ENCODE peak calls at places on chromosome X, in eight cellular contexts. W is chondrocyte, F is heart left ventricle, D is left ventricle myocardium inferior, P is cardiac fibroblast, L is right atrium auricular region, Y is B cell, V is Panc1. C is an unnamed sample.

GRCh38 chrX:29858714-29859113 is 356.6 kb upstream of the MAGEB2 start:
- DNase-seq in W (no peak), F (no peak), D (no peak), P (peak), L (no peak), Y (no peak), V (no peak), C (no peak)

GRCh38 chrX:151780621-151781020 is 46.1 kb downstream of the CNGA2 start:
- DNase-seq in W (no peak), F (no peak), D (no peak), P (no peak), L (peak), Y (no peak), V (no peak), C (no peak)

GRCh38 chrX:97931586-97931985 is 1047.9 kb downstream of the RPA4 start:
- DNase-seq in W (no peak), F (no peak), D (no peak), P (no peak), L (no peak), Y (no peak), V (no peak), C (no peak)

GRCh38 chrX:9337056-9337455 is 127.8 kb upstream of the TBL1X start:
- DNase-seq in W (no peak), F (no peak), D (peak), P (peak), L (no peak), Y (no peak), V (no peak), C (no peak)

GRCh38 chrX:153687121-153688039 is at the start of gene SLC6A8:
- DNase-seq in W (no peak), F (peak), D (peak), P (peak), L (peak), Y (no peak), V (no peak), C (peak)

GRCh38 chrX:139831689-139832456 is 101.0 kb downstream of the ATP11C start:
- DNase-seq in W (no peak), F (no peak), D (no peak), P (peak), L (no peak), Y (no peak), V (no peak), C (no peak)

GRCh38 chrX:132957211-132958085 is 981 bp downstream of the HS6ST2 start:
- DNase-seq in W (no peak), F (no peak), D (no peak), P (no peak), L (no peak), Y (no peak), V (no peak), C (no peak)

GRCh38 chrX:39814391-39814790 is 283.4 kb downstream of the BCOR start:
- DNase-seq in W (no peak), F (no peak), D (no peak), P (peak), L (no peak), Y (no peak), V (no peak), C (peak)

GRCh38 chrX:13652256-13653021 is 502 bp upstream of the TCEANC start:
- DNase-seq in W (no peak), F (no peak), D (no peak), P (peak), L (no peak), Y (no peak), V (no peak), C (no peak)

GRCh38 chrX:125131146-125131545 is 188.5 kb upstream of the TEX13C start:
- DNase-seq in W (no peak), F (no peak), D (no peak), P (no peak), L (no peak), Y (no peak), V (no peak), C (no peak)

GRCh38 chrX:26286836-26287235 is 70.9 kb downstream of the MAGEB5 start:
- DNase-seq in W (peak), F (no peak), D (no peak), P (no peak), L (no peak), Y (no peak), V (no peak), C (no peak)

GRCh38 chrX:458631-459061 is 71.9 kb upstream of the PPP2R3B start:
- DNase-seq in W (peak), F (no peak), D (no peak), P (no peak), L (no peak), Y (no peak), V (no peak), C (no peak)

GRCh38 chrX:130110379-130111219 is at the start of gene ELF4:
- DNase-seq in W (peak), F (peak), D (peak), P (peak), L (no peak), Y (peak), V (no peak), C (peak)

GRCh38 chrX:9765072-9765736 is 443 bp downstream of the GPR143 start:
- DNase-seq in W (no peak), F (no peak), D (no peak), P (no peak), L (no peak), Y (no peak), V (no peak), C (no peak)

GRCh38 chrX:20378291-20378920 is 111.7 kb upstream of the RPS6KA3 start:
- DNase-seq in W (no peak), F (no peak), D (no peak), P (peak), L (no peak), Y (no peak), V (no peak), C (no peak)

GRCh38 chrX:96453139-96453538 is 231.5 kb upstream of the DIAPH2 start:
- DNase-seq in W (no peak), F (no peak), D (no peak), P (no peak), L (no peak), Y (no peak), V (no peak), C (peak)

GRCh38 chrX:3075959-3076358 is 34.7 kb downstream of the ARSF start:
- DNase-seq in W (no peak), F (no peak), D (no peak), P (no peak), L (no peak), Y (no peak), V (no peak), C (no peak)

GRCh38 chrX:18676470-18676869 is 4.6 kb upstream of the RS1 start:
- DNase-seq in W (no peak), F (no peak), D (no peak), P (peak), L (no peak), Y (no peak), V (no peak), C (no peak)

GRCh38 chrX:2819345-2820130 is 9.2 kb upstream of the GYG2 start:
- DNase-seq in W (no peak), F (no peak), D (no peak), P (peak), L (no peak), Y (no peak), V (no peak), C (peak)

GRCh38 chrX:39452404-39452803 is 645.4 kb downstream of the BCOR start:
- DNase-seq in W (no peak), F (no peak), D (no peak), P (no peak), L (no peak), Y (no peak), V (no peak), C (no peak)

GRCh38 chrX:72392816-72393800 is 87.4 kb upstream of the CITED1 start:
- DNase-seq in W (no peak), F (no peak), D (no peak), P (no peak), L (no peak), Y (no peak), V (no peak), C (no peak)

GRCh38 chrX:47112316-47112954 is 32.1 kb downstream of the NDUFB11 start:
- DNase-seq in W (no peak), F (no peak), D (no peak), P (peak), L (no peak), Y (no peak), V (no peak), C (no peak)

GRCh38 chrX:103464071-103464773 is 55.1 kb downstream of the RAB40A start:
- DNase-seq in W (no peak), F (no peak), D (no peak), P (peak), L (no peak), Y (no peak), V (peak), C (peak)

GRCh38 chrX:47217121-47217851 is 1.2 kb upstream of the CDK16 start:
- DNase-seq in W (peak), F (peak), D (peak), P (peak), L (no peak), Y (no peak), V (no peak), C (no peak)

GRCh38 chrX:51802917-51803688 is 59.9 kb downstream of the GSPT2 start:
- DNase-seq in W (no peak), F (peak), D (peak), P (peak), L (no peak), Y (peak), V (peak), C (peak)

GRCh38 chrX:68588653-68589371 is 58.7 kb upstream of the STARD8 start:
- DNase-seq in W (no peak), F (no peak), D (no peak), P (no peak), L (no peak), Y (no peak), V (no peak), C (no peak)

GRCh38 chrX:51332188-51332942 is at the start of gene NUDT10:
- DNase-seq in W (peak), F (peak), D (peak), P (peak), L (no peak), Y (no peak), V (no peak), C (peak)

GRCh38 chrX:143633530-143634372 is 2.1 kb downstream of the SLITRK4 start:
- DNase-seq in W (peak), F (no peak), D (no peak), P (peak), L (no peak), Y (no peak), V (no peak), C (no peak)
- TF ChIP-seq CTCF in W (no peak), F (no peak), D (no peak), P (no peak), L (no peak), Y (no peak), V (no peak), C (no peak)

GRCh38 chrX:150236304-150236703 is 126.8 kb upstream of the MAMLD1 start:
- DNase-seq in W (no peak), F (no peak), D (no peak), P (no peak), L (peak), Y (no peak), V (no peak), C (no peak)
- TF ChIP-seq CTCF in W (no peak), F (no peak), D (no peak), P (no peak), L (no peak), Y (no peak), V (no peak), C (no peak)

GRCh38 chrX:1750267-1750666 is 135.4 kb downstream of the ASMT start:
- DNase-seq in W (no peak), F (no peak), D (no peak), P (no peak), L (no peak), Y (no peak), V (no peak), C (no peak)

GRCh38 chrX:1754077-1754476 is 139.2 kb downstream of the ASMT start:
- DNase-seq in W (no peak), F (no peak), D (no peak), P (no peak), L (no peak), Y (no peak), V (peak), C (no peak)

GRCh38 chrX:1748408-1748807 is 133.5 kb downstream of the ASMT start:
- DNase-seq in W (no peak), F (no peak), D (no peak), P (no peak), L (no peak), Y (no peak), V (no peak), C (no peak)

GRCh38 chrX:1751781-1752180 is 136.9 kb downstream of the ASMT start:
- DNase-seq in W (no peak), F (no peak), D (no peak), P (no peak), L (no peak), Y (no peak), V (no peak), C (no peak)

GRCh38 chrX:1749499-1749898 is 134.6 kb downstream of the ASMT start:
- DNase-seq in W (no peak), F (no peak), D (no peak), P (no peak), L (no peak), Y (no peak), V (no peak), C (no peak)
- TF ChIP-seq CTCF in W (peak), F (no peak), D (no peak), P (no peak), L (no peak), Y (no peak), V (peak), C (no peak)

GRCh38 chrX:120514236-120514635 is 45.1 kb upstream of the LAMP2 start:
- DNase-seq in W (no peak), F (no peak), D (no peak), P (peak), L (no peak), Y (no peak), V (no peak), C (no peak)
- TF ChIP-seq CTCF in W (peak), F (no peak), D (peak), P (peak), L (no peak), Y (no peak), V (peak), C (peak)

GRCh38 chrX:114075073-114075673 is 508.7 kb upstream of the HTR2C start:
- DNase-seq in W (no peak), F (no peak), D (no peak), P (peak), L (no peak), Y (no peak), V (no peak), C (no peak)
- TF ChIP-seq CTCF in W (peak), F (peak), D (no peak), P (no peak), L (peak), Y (peak), V (peak), C (peak)

GRCh38 chrX:149940015-149940716 is 1.9 kb upstream of the EOLA2 start:
- DNase-seq in W (peak), F (peak), D (peak), P (peak), L (peak), Y (peak), V (peak), C (peak)
- TF ChIP-seq CTCF in W (peak), F (no peak), D (peak), P (peak), L (peak), Y (peak), V (peak), C (no peak)

DNA sequence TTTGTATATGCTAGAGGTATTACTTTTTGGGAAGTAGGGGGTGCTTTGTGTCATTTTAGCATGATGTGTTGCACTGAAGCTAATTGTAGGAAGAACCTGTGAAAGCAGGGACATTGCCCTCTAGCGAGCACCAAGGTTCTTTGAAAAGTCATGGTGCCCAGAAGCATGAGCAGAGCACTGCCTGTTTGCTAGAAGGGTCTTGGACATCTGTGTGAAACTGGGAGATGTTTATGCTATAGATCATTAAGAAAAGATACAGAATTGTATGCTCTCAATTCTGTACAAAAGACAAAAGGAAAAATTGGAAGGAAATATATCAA is 14.7 kb downstream of the GRPR start:
- DNase-seq in W (no peak), F (no peak), D (no peak), P (peak), L (no peak), Y (no peak), V (no peak), C (no peak)
- TF ChIP-seq CTCF in W (peak), F (no peak), D (peak), P (peak), L (no peak), Y (no peak), V (peak), C (peak)

GRCh38 chrX:15301924-15302323 is 13.5 kb downstream of the ASB11 start:
- DNase-seq in W (no peak), F (peak), D (peak), P (peak), L (peak), Y (no peak), V (no peak), C (no peak)
- TF ChIP-seq CTCF in W (no peak), F (no peak), D (no peak), P (no peak), L (no peak), Y (no peak), V (no peak), C (no peak)